ENCODE peak calls at places on chromosomes 12 and 14, in nine cellular contexts. S is uterus; K is transverse colon; X is colonic mucosa; H is CD4-positive, alpha-beta T cell; N is SJSA1; M is DND-41; A is GM06990; O is H7. T is an unnamed sample.

GRCh38 chr12:108696996-108697290 is 34.4 kb downstream of the CORO1C start:
- DNase-seq in K (no peak), S (no peak), X (no peak), H (no peak), O (no peak), N (no peak), M (no peak), A (no peak), T (no peak)

GRCh38 chr12:10189653-10190052 is 10.8 kb downstream of the TMEM52B start:
- DNase-seq in M (no peak), S (no peak), O (no peak), X (no peak), N (peak; percentile 48), H (no peak), K (no peak), A (no peak), T (peak; percentile 94)

GRCh38 chr14:42378274-42378673 is 771.6 kb downstream of the LRFN5 start:
- DNase-seq in A (no peak), M (no peak), O (no peak), S (no peak), K (no peak), N (no peak), X (no peak), H (no peak), T (no peak)

GRCh38 chr12:88650715-88651114 is 70.4 kb upstream of the KITLG start:
- DNase-seq in O (no peak), X (no peak), K (no peak), H (no peak), N (no peak), M (no peak), A (no peak), S (no peak), T (no peak)

GRCh38 chr14:61673305-61673704 is 22.0 kb upstream of the HIF1A start:
- DNase-seq in M (no peak), O (no peak), X (no peak), N (no peak), H (no peak), S (no peak), A (no peak), K (no peak), T (no peak)

GRCh38 chr14:57725399-57726077 is 140.4 kb downstream of the SLC35F4 start:
- DNase-seq in X (no peak), O (no peak), K (no peak), S (no peak), A (no peak), N (no peak), H (no peak), M (no peak), T (peak; percentile 42)

GRCh38 chr14:104196461-104197180 is 58.2 kb downstream of the KIF26A start:
- DNase-seq in X (no peak), A (peak; percentile 26), H (no peak), O (no peak), N (no peak), K (no peak), S (no peak), M (no peak), T (no peak)

GRCh38 chr12:100708591-100708990 is 86.0 kb upstream of the ANO4 start:
- DNase-seq in S (no peak), O (no peak), M (no peak), A (no peak), N (no peak), K (no peak), H (no peak), X (no peak), T (no peak)

GRCh38 chr12:64039285-64039871 is 182.7 kb downstream of the KICS2 start:
- DNase-seq in X (peak; percentile 68), M (no peak), N (peak; percentile 21), O (peak; percentile 6), S (no peak), A (no peak), H (no peak), K (peak; percentile 61), T (no peak)

GRCh38 chr12:123954647-123955350 is 17.8 kb downstream of the CCDC92 start:
- DNase-seq in S (no peak), M (no peak), H (no peak), O (peak; percentile 26), A (no peak), X (no peak), K (no peak), N (no peak), T (no peak)

GRCh38 chr14:53509227-53509822 is 356.2 kb upstream of the DDHD1 start:
- DNase-seq in H (no peak), X (peak; percentile 44), K (peak; percentile 37), M (peak; percentile 12), A (no peak), S (peak; percentile 79), O (no peak), N (peak; percentile 10), T (no peak)

GRCh38 chr14:102928412-102929348 is 6.2 kb downstream of the AMN start:
- DNase-seq in X (peak; percentile 97), N (no peak), M (peak; percentile 85), H (peak; percentile 66), O (peak; percentile 98), A (peak; percentile 82), K (peak; percentile 96), S (peak; percentile 36), T (peak; percentile 97)

GRCh38 chr14:31954991-31955390 is 122.1 kb upstream of the ARHGAP5 start:
- DNase-seq in O (no peak), K (no peak), H (no peak), M (no peak), A (no peak), S (no peak), N (no peak), X (no peak), T (no peak)

GRCh38 chr12:53982616-53983579 is 2.0 kb upstream of the HOXC10 start:
- DNase-seq in A (no peak), M (no peak), O (no peak), K (no peak), X (no peak), N (peak; percentile 62), S (no peak), H (no peak), T (no peak)
- H3K27me3 ChIP-seq in A (peaks cover 5% of the 10 kb centered on the region), M (peaks cover 77% of the 10 kb centered on the region), O (peaks cover 98% of the 10 kb centered on the region), K (peaks cover 100% of the 10 kb centered on the region), X (peaks cover 88% of the 10 kb centered on the region), N (no peaks in the 10 kb centered on the region), S (peaks cover 68% of the 10 kb centered on the region), H (peaks cover 96% of the 10 kb centered on the region), T (no peaks in the 10 kb centered on the region)

GRCh38 chr12:65121049-65121955 is at the start of gene WIF1:
- DNase-seq in S (no peak), H (no peak), N (no peak), O (peak; percentile 84), M (no peak), K (peak; percentile 19), X (no peak), A (peak; percentile 30), T (peak; percentile 23)

GRCh38 chr12:65122661-65123060 is 1.6 kb upstream of the WIF1 start:
- DNase-seq in X (no peak), M (no peak), S (no peak), N (no peak), O (no peak), A (no peak), K (no peak), H (no peak), T (no peak)

GRCh38 chr12:65121956-65122469 is 908 bp upstream of the WIF1 start:
- DNase-seq in O (no peak), K (no peak), S (no peak), X (no peak), N (no peak), M (no peak), A (peak; percentile 5), H (no peak), T (no peak)

GRCh38 chr12:65125247-65125646 is 4.1 kb upstream of the WIF1 start:
- DNase-seq in K (no peak), S (no peak), M (no peak), N (no peak), X (no peak), H (no peak), A (no peak), O (no peak), T (no peak)

DNA sequence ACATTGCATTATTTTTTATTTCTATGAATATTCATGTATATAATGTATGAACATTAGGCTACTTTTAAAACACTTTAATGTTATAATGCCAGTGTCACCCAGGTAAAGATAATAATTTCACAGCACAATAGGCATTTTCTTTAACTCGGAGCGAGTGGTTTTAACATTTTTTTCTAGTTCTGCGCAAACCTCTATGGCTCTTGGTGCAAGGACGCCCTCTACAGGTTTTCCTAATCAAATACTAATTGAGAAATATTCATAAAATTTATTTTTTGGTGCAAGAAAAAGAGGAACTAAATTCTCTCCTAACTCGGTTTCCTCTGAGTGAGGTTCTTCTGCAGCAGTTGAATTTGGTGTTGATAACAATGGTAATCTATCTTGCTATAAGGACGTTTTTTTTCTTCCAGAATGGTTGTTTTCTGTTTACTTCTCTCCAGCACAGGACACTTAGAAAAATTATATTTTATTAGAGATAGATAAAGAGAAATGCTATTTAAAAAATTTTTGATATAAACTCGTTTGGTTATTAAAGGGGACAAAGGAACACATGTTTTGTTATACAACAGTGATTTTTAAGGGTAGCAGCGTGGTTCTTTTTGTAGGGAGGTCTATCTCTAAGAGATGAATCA is 2.4 kb upstream of the WIF1 start:
- DNase-seq in M (peak; percentile 9), S (no peak), A (peak; percentile 24), H (no peak), X (peak; percentile 33), O (peak; percentile 5), K (no peak), N (peak; percentile 14), T (no peak)
- H3K27me3 ChIP-seq in M (peaks cover 16% of the 10 kb centered on the region), S (peaks cover 21% of the 10 kb centered on the region), A (peaks cover 1% of the 10 kb centered on the region), H (peaks cover 56% of the 10 kb centered on the region), X (peaks cover 30% of the 10 kb centered on the region), O (peaks cover 36% of the 10 kb centered on the region), K (peaks cover 83% of the 10 kb centered on the region), N (peaks cover 44% of the 10 kb centered on the region), T (no peaks in the 10 kb centered on the region)

DNA sequence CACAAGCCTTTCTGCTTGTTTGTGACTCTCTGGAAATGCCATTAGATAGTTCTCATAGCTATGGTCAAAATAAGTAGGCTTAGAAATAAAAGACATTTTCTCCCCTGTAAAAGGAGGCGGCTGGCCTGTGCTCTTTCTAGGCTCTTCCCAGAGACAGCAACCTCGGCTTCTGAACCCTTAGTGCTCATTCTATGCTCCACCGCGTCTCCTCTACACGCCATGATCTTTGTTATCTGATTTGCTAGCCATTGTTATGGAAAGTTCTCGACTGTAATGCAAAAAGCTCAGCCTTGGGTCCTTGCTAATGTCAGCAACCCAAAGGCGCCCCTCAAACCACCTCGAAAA is 64.5 kb downstream of the CRADD start:
- DNase-seq in H (no peak), S (peak; percentile 48), O (peak; percentile 75), K (no peak), X (peak; percentile 27), N (no peak), A (no peak), M (no peak), T (no peak)
- H3K27me3 ChIP-seq in H (no peaks in the 10 kb centered on the region), S (no peaks in the 10 kb centered on the region), O (no peaks in the 10 kb centered on the region), K (no peaks in the 10 kb centered on the region), X (no peaks in the 10 kb centered on the region), N (no peaks in the 10 kb centered on the region), A (no peaks in the 10 kb centered on the region), M (no peaks in the 10 kb centered on the region), T (no peaks in the 10 kb centered on the region)

DNA sequence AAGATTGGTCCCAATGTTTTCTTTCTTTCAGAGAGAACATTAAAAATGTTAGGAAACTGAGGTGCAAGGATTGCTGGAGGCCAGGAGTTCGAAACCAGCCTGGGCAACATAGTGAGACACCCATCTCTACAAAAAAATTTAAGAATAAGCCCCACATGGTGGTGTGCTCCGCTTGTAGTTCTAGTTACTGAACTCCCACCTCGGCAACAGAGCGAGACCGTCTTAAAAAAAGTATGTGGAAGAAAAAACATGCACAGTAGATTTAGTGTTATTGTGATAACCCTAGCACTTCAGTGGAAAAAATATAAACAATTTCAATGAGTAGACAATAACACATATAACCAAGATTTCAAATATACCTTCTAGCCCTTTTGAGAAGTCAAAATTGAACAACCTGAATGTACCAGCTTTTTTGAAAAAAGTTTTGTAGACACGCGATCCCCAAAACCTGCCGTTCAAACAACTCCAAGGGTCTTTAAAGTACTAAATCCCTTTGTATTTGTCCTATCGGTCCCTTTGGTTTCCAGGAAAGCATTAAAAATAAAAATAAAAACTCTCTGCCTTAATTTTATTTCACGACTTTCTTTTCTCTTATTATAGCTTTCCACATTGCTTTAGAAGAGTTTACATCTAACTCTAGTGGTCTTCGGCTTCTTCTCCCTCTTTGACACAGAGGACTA is 1.0 kb upstream of the ANO6 start:
- DNase-seq in A (no peak), S (peak; percentile 31), N (no peak), H (no peak), M (peak; percentile 37), X (no peak), O (no peak), K (no peak), T (no peak)
- H3K27me3 ChIP-seq in A (no peaks in the 10 kb centered on the region), S (no peaks in the 10 kb centered on the region), N (no peaks in the 10 kb centered on the region), H (no peaks in the 10 kb centered on the region), M (no peaks in the 10 kb centered on the region), X (no peaks in the 10 kb centered on the region), O (no peaks in the 10 kb centered on the region), K (peaks cover 3% of the 10 kb centered on the region), T (no peaks in the 10 kb centered on the region)

T was measured in PC-9.